ENCODE peak calls at places on chromosomes 5 and 9, in ten cellular contexts. One of them, this sample, is unnamed. For H3K4me1, the result is how much of the 10 kb centered on the place peaks cover.

GRCh38 chr5:64635056-64635686 is 55.1 kb upstream of the SHISAL2B start:
- DNase-seq in endodermal cell: no peak
- DNase-seq in tibial artery: no peak
- DNase-seq in body of pancreas: no peak
- DNase-seq in aorta: no peak
- DNase-seq in BE2C: no peak
- DNase-seq in esophagus squamous epithelium: no peak
- DNase-seq in lung: no peak
- DNase-seq in SK-N-SH: peak
- DNase-seq in HCT116: peak
- DNase-seq in this sample: no peak

GRCh38 chr9:7691909-7692308 is 107.7 kb downstream of the DMAC1 start:
- DNase-seq in lung: no peak
- DNase-seq in endodermal cell: no peak
- DNase-seq in tibial artery: no peak
- DNase-seq in BE2C: no peak
- DNase-seq in esophagus squamous epithelium: no peak
- DNase-seq in SK-N-SH: no peak
- DNase-seq in HCT116: no peak
- DNase-seq in body of pancreas: no peak
- DNase-seq in aorta: no peak
- DNase-seq in this sample: no peak

GRCh38 chr9:86867658-86868313 is 79.5 kb downstream of the GAS1 start:
- DNase-seq in BE2C: no peak
- DNase-seq in SK-N-SH: peak
- DNase-seq in HCT116: no peak
- DNase-seq in tibial artery: no peak
- DNase-seq in endodermal cell: peak
- DNase-seq in esophagus squamous epithelium: no peak
- DNase-seq in aorta: no peak
- DNase-seq in lung: no peak
- DNase-seq in body of pancreas: peak
- DNase-seq in this sample: peak

GRCh38 chr5:72065751-72066255 is 41.5 kb upstream of the MAP1B start:
- DNase-seq in aorta: no peak
- DNase-seq in esophagus squamous epithelium: no peak
- DNase-seq in BE2C: peak
- DNase-seq in HCT116: no peak
- DNase-seq in tibial artery: no peak
- DNase-seq in body of pancreas: no peak
- DNase-seq in lung: no peak
- DNase-seq in endodermal cell: peak
- DNase-seq in SK-N-SH: peak
- DNase-seq in this sample: no peak

GRCh38 chr5:68279960-68280359 is 64.4 kb downstream of the PIK3R1 start:
- DNase-seq in lung: no peak
- DNase-seq in esophagus squamous epithelium: no peak
- DNase-seq in endodermal cell: no peak
- DNase-seq in SK-N-SH: no peak
- DNase-seq in HCT116: no peak
- DNase-seq in tibial artery: no peak
- DNase-seq in aorta: no peak
- DNase-seq in BE2C: no peak
- DNase-seq in body of pancreas: no peak
- DNase-seq in this sample: no peak

GRCh38 chr9:137793196-137793841 is 84.3 kb upstream of the CACNA1B start:
- DNase-seq in esophagus squamous epithelium: no peak
- DNase-seq in HCT116: no peak
- DNase-seq in tibial artery: no peak
- DNase-seq in aorta: peak
- DNase-seq in endodermal cell: no peak
- DNase-seq in lung: no peak
- DNase-seq in BE2C: no peak
- DNase-seq in SK-N-SH: no peak
- DNase-seq in body of pancreas: no peak
- DNase-seq in this sample: no peak

GRCh38 chr5:170254056-170254455 is 21.3 kb downstream of the C5orf58 start:
- DNase-seq in aorta: no peak
- DNase-seq in body of pancreas: peak
- DNase-seq in HCT116: no peak
- DNase-seq in endodermal cell: peak
- DNase-seq in esophagus squamous epithelium: no peak
- DNase-seq in tibial artery: no peak
- DNase-seq in lung: no peak
- DNase-seq in BE2C: no peak
- DNase-seq in SK-N-SH: no peak
- DNase-seq in this sample: no peak

GRCh38 chr5:10250804-10251276 is 760 bp downstream of the CCT5 start:
- DNase-seq in BE2C: no peak
- DNase-seq in HCT116: no peak
- DNase-seq in endodermal cell: no peak
- DNase-seq in aorta: no peak
- DNase-seq in lung: no peak
- DNase-seq in SK-N-SH: peak
- DNase-seq in tibial artery: no peak
- DNase-seq in body of pancreas: no peak
- DNase-seq in esophagus squamous epithelium: no peak
- DNase-seq in this sample: no peak

GRCh38 chr9:113564804-113565237 is 101.3 kb downstream of the RGS3 start:
- DNase-seq in HCT116: no peak
- DNase-seq in tibial artery: peak
- DNase-seq in esophagus squamous epithelium: no peak
- DNase-seq in SK-N-SH: peak
- DNase-seq in aorta: peak
- DNase-seq in body of pancreas: peak
- DNase-seq in lung: peak
- DNase-seq in endodermal cell: peak
- DNase-seq in BE2C: peak
- DNase-seq in this sample: peak

GRCh38 chr5:96509721-96510383 is 76.8 kb upstream of the PCSK1 start:
- DNase-seq in endodermal cell: no peak
- DNase-seq in SK-N-SH: no peak
- DNase-seq in aorta: no peak
- DNase-seq in lung: no peak
- DNase-seq in esophagus squamous epithelium: no peak
- DNase-seq in body of pancreas: no peak
- DNase-seq in BE2C: no peak
- DNase-seq in tibial artery: no peak
- DNase-seq in HCT116: no peak
- DNase-seq in this sample: no peak

GRCh38 chr9:104841601-104842106 is 77.7 kb downstream of the NIPSNAP3B start:
- DNase-seq in endodermal cell: peak
- DNase-seq in lung: peak
- DNase-seq in body of pancreas: no peak
- DNase-seq in aorta: no peak
- DNase-seq in BE2C: no peak
- DNase-seq in tibial artery: no peak
- DNase-seq in HCT116: no peak
- DNase-seq in esophagus squamous epithelium: no peak
- DNase-seq in SK-N-SH: no peak
- DNase-seq in this sample: no peak

GRCh38 chr5:174793684-174794328 is 69.4 kb downstream of the MSX2 start:
- DNase-seq in SK-N-SH: peak
- DNase-seq in body of pancreas: peak
- DNase-seq in endodermal cell: peak
- DNase-seq in aorta: peak
- DNase-seq in lung: peak
- DNase-seq in tibial artery: peak
- DNase-seq in HCT116: peak
- DNase-seq in esophagus squamous epithelium: no peak
- DNase-seq in BE2C: peak
- DNase-seq in this sample: peak

DNA sequence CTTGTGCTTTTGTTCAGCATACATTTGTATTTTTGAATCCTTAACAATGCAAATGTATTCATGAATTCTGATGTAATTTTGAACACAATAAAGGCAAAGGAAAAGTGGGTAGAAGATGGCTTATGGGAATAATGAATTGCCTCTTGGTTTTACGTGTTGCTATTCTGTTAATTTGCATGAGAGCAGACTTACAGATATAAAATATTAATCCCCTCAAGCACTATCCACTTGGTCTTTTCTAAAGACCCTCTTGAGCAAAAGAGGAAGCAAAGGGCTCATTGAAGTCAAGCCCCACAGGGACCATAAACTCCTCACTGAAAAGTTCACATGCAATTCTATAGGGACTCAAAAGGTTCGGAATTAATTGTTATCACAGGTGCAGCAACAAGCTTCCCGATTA is 51.9 kb downstream of the OSTF1 start:
- DNase-seq in aorta: no peak
- DNase-seq in esophagus squamous epithelium: no peak
- DNase-seq in SK-N-SH: no peak
- DNase-seq in endodermal cell: no peak
- DNase-seq in HCT116: no peak
- DNase-seq in BE2C: no peak
- DNase-seq in tibial artery: no peak
- DNase-seq in body of pancreas: no peak
- DNase-seq in lung: no peak
- DNase-seq in this sample: no peak
- H3K4me1 ChIP-seq in aorta: under half
- H3K4me1 ChIP-seq in esophagus squamous epithelium: under half
- H3K4me1 ChIP-seq in SK-N-SH: under half
- H3K4me1 ChIP-seq in endodermal cell: under half
- H3K4me1 ChIP-seq in HCT116: under half
- H3K4me1 ChIP-seq in BE2C: under half
- H3K4me1 ChIP-seq in tibial artery: under half
- H3K4me1 ChIP-seq in body of pancreas: under half
- H3K4me1 ChIP-seq in lung: under half
- H3K4me1 ChIP-seq in this sample: under half

GRCh38 chr5:50439221-50439620 is 1.9 kb downstream of the EMB start:
- DNase-seq in BE2C: no peak
- DNase-seq in tibial artery: no peak
- DNase-seq in SK-N-SH: no peak
- DNase-seq in HCT116: no peak
- DNase-seq in esophagus squamous epithelium: no peak
- DNase-seq in aorta: no peak
- DNase-seq in body of pancreas: no peak
- DNase-seq in lung: no peak
- DNase-seq in endodermal cell: no peak
- DNase-seq in this sample: no peak

GRCh38 chr5:50447228-50447627 is 6.1 kb upstream of the EMB start:
- DNase-seq in aorta: no peak
- DNase-seq in lung: no peak
- DNase-seq in esophagus squamous epithelium: no peak
- DNase-seq in tibial artery: no peak
- DNase-seq in endodermal cell: no peak
- DNase-seq in HCT116: no peak
- DNase-seq in body of pancreas: no peak
- DNase-seq in SK-N-SH: no peak
- DNase-seq in BE2C: no peak
- DNase-seq in this sample: no peak

GRCh38 chr5:50445281-50445949 is 4.3 kb upstream of the EMB start:
- DNase-seq in esophagus squamous epithelium: no peak
- DNase-seq in lung: no peak
- DNase-seq in body of pancreas: no peak
- DNase-seq in aorta: no peak
- DNase-seq in BE2C: no peak
- DNase-seq in endodermal cell: no peak
- DNase-seq in tibial artery: no peak
- DNase-seq in SK-N-SH: no peak
- DNase-seq in HCT116: no peak
- DNase-seq in this sample: no peak

GRCh38 chr5:50440651-50441478 is at the start of gene EMB:
- DNase-seq in endodermal cell: peak
- DNase-seq in SK-N-SH: peak
- DNase-seq in BE2C: peak
- DNase-seq in lung: peak
- DNase-seq in esophagus squamous epithelium: peak
- DNase-seq in tibial artery: peak
- DNase-seq in HCT116: peak
- DNase-seq in aorta: peak
- DNase-seq in body of pancreas: peak
- DNase-seq in this sample: peak

GRCh38 chr5:50441479-50441815 is 359 bp upstream of the EMB start:
- DNase-seq in esophagus squamous epithelium: no peak
- DNase-seq in tibial artery: no peak
- DNase-seq in aorta: no peak
- DNase-seq in lung: no peak
- DNase-seq in SK-N-SH: no peak
- DNase-seq in endodermal cell: no peak
- DNase-seq in HCT116: no peak
- DNase-seq in BE2C: no peak
- DNase-seq in body of pancreas: no peak
- DNase-seq in this sample: no peak
- H3K4me1 ChIP-seq in esophagus squamous epithelium: under half
- H3K4me1 ChIP-seq in tibial artery: under half
- H3K4me1 ChIP-seq in aorta: under half
- H3K4me1 ChIP-seq in lung: under half
- H3K4me1 ChIP-seq in SK-N-SH: under half
- H3K4me1 ChIP-seq in endodermal cell: under half
- H3K4me1 ChIP-seq in HCT116: under half
- H3K4me1 ChIP-seq in BE2C: under half
- H3K4me1 ChIP-seq in body of pancreas: under half
- H3K4me1 ChIP-seq in this sample: under half

DNA sequence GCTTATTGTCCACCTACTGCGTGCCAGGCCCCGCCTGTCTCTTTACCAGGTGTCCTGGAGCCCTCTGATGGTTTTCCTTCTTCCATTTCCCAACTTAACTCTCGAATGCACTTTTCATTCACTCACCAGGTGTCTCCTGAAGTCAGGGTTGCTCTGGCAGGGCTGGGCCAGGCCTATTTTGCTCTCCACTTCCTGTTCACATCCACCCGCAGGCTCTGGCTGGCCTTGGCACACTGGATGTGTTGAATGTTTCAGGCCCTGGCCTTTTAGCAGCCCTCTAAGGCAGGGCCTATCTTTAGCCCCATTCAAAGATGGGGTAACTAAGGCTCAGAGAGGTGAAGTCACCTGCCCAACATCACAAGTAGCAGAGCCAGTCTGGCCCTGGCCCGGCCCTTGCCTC is 16.4 kb downstream of the LRRC8A start:
- DNase-seq in lung: no peak
- DNase-seq in aorta: no peak
- DNase-seq in BE2C: no peak
- DNase-seq in body of pancreas: no peak
- DNase-seq in HCT116: no peak
- DNase-seq in endodermal cell: no peak
- DNase-seq in SK-N-SH: no peak
- DNase-seq in esophagus squamous epithelium: no peak
- DNase-seq in tibial artery: no peak
- DNase-seq in this sample: no peak
- H3K4me1 ChIP-seq in lung: under half
- H3K4me1 ChIP-seq in aorta: under half
- H3K4me1 ChIP-seq in BE2C: under half
- H3K4me1 ChIP-seq in body of pancreas: under half
- H3K4me1 ChIP-seq in HCT116: under half
- H3K4me1 ChIP-seq in endodermal cell: under half
- H3K4me1 ChIP-seq in SK-N-SH: under half
- H3K4me1 ChIP-seq in esophagus squamous epithelium: half or more
- H3K4me1 ChIP-seq in tibial artery: half or more
- H3K4me1 ChIP-seq in this sample: under half

DNA sequence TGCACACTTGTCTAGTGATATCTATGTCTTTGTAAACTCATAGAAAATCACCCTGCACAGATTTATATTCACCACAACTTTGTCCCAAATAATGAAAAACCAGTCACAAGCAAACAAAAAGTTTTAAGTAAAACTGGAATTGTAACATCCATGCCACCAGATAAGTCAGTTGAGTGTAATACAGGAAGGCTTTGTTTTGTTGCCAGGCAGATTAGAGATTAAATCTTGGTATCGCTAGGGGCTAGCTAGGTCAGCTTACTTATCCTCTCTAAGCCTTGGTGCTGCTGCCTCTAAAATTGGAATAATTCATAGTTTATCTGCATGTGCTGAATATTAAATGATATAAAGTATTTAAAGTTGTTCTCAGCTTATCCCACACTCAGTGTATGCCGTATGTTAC is 1062.5 kb downstream of the CDH9 start:
- DNase-seq in HCT116: no peak
- DNase-seq in esophagus squamous epithelium: no peak
- DNase-seq in SK-N-SH: no peak
- DNase-seq in tibial artery: no peak
- DNase-seq in lung: no peak
- DNase-seq in BE2C: peak
- DNase-seq in endodermal cell: no peak
- DNase-seq in aorta: no peak
- DNase-seq in body of pancreas: no peak
- DNase-seq in this sample: no peak
- H3K4me1 ChIP-seq in HCT116: under half
- H3K4me1 ChIP-seq in esophagus squamous epithelium: under half
- H3K4me1 ChIP-seq in SK-N-SH: under half
- H3K4me1 ChIP-seq in tibial artery: under half
- H3K4me1 ChIP-seq in lung: under half
- H3K4me1 ChIP-seq in BE2C: under half
- H3K4me1 ChIP-seq in endodermal cell: under half
- H3K4me1 ChIP-seq in aorta: under half
- H3K4me1 ChIP-seq in body of pancreas: under half
- H3K4me1 ChIP-seq in this sample: under half

This sample was measured in stomach.